ENCODE peak calls at places on chromosomes 6 and 20, in eight cellular contexts. One of them, this sample, is unnamed.

GRCh38 chr6:10968776-10969175 is 75.3 kb downstream of the ELOVL2 start:
- DNase-seq in AG04450: peak
- DNase-seq in epithelial cell of esophagus: no peak
- DNase-seq in glutamatergic neuron: no peak
- DNase-seq in RCC 7860: no peak
- DNase-seq in amniotic stem cell: peak
- DNase-seq in naive thymus-derived CD4-positive, alpha-beta T cell: no peak
- DNase-seq in psoas muscle: no peak
- DNase-seq in this sample: no peak

GRCh38 chr6:56101141-56101553 is 146.2 kb downstream of the COL21A1 start:
- DNase-seq in AG04450: peak
- DNase-seq in epithelial cell of esophagus: peak
- DNase-seq in glutamatergic neuron: no peak
- DNase-seq in RCC 7860: peak
- DNase-seq in amniotic stem cell: peak
- DNase-seq in naive thymus-derived CD4-positive, alpha-beta T cell: no peak
- DNase-seq in psoas muscle: no peak
- DNase-seq in this sample: no peak

GRCh38 chr6:105250523-105250922 is 70.7 kb upstream of the POPDC3 start:
- DNase-seq in AG04450: no peak
- DNase-seq in epithelial cell of esophagus: peak
- DNase-seq in glutamatergic neuron: no peak
- DNase-seq in RCC 7860: no peak
- DNase-seq in amniotic stem cell: no peak
- DNase-seq in naive thymus-derived CD4-positive, alpha-beta T cell: no peak
- DNase-seq in psoas muscle: no peak
- DNase-seq in this sample: no peak

GRCh38 chr6:111809264-111809663 is 64.0 kb downstream of the FYN start:
- DNase-seq in AG04450: no peak
- DNase-seq in epithelial cell of esophagus: no peak
- DNase-seq in glutamatergic neuron: no peak
- DNase-seq in RCC 7860: peak
- DNase-seq in amniotic stem cell: no peak
- DNase-seq in naive thymus-derived CD4-positive, alpha-beta T cell: no peak
- DNase-seq in psoas muscle: no peak
- DNase-seq in this sample: no peak

GRCh38 chr6:135250751-135251356 is 69.7 kb downstream of the MYB start:
- DNase-seq in AG04450: no peak
- DNase-seq in epithelial cell of esophagus: no peak
- DNase-seq in glutamatergic neuron: no peak
- DNase-seq in RCC 7860: no peak
- DNase-seq in amniotic stem cell: no peak
- DNase-seq in naive thymus-derived CD4-positive, alpha-beta T cell: no peak
- DNase-seq in psoas muscle: no peak
- DNase-seq in this sample: no peak

GRCh38 chr20:805713-806112 is 27.8 kb upstream of the FAM110A start:
- DNase-seq in AG04450: no peak
- DNase-seq in epithelial cell of esophagus: no peak
- DNase-seq in glutamatergic neuron: no peak
- DNase-seq in RCC 7860: peak
- DNase-seq in amniotic stem cell: no peak
- DNase-seq in naive thymus-derived CD4-positive, alpha-beta T cell: no peak
- DNase-seq in psoas muscle: no peak
- DNase-seq in this sample: no peak

GRCh38 chr6:112027942-112028674 is 25.8 kb upstream of the CCN6 start:
- DNase-seq in AG04450: no peak
- DNase-seq in epithelial cell of esophagus: peak
- DNase-seq in glutamatergic neuron: no peak
- DNase-seq in RCC 7860: no peak
- DNase-seq in amniotic stem cell: no peak
- DNase-seq in naive thymus-derived CD4-positive, alpha-beta T cell: peak
- DNase-seq in psoas muscle: no peak
- DNase-seq in this sample: no peak

GRCh38 chr6:167806061-167806700 is 20.5 kb upstream of the AFDN start:
- DNase-seq in AG04450: no peak
- DNase-seq in epithelial cell of esophagus: no peak
- DNase-seq in glutamatergic neuron: no peak
- DNase-seq in RCC 7860: no peak
- DNase-seq in amniotic stem cell: no peak
- DNase-seq in naive thymus-derived CD4-positive, alpha-beta T cell: no peak
- DNase-seq in psoas muscle: no peak
- DNase-seq in this sample: no peak

GRCh38 chr6:141208101-141208500 is 924.6 kb upstream of the GJE1 start:
- DNase-seq in AG04450: no peak
- DNase-seq in epithelial cell of esophagus: peak
- DNase-seq in glutamatergic neuron: no peak
- DNase-seq in RCC 7860: no peak
- DNase-seq in amniotic stem cell: no peak
- DNase-seq in naive thymus-derived CD4-positive, alpha-beta T cell: no peak
- DNase-seq in psoas muscle: no peak
- DNase-seq in this sample: no peak